ENCODE peak calls at places on chromosomes 2 and 18, in four cellular contexts. T is myocyte, F is small intestine, V is substantia nigra. C is an unnamed sample.

GRCh38 chr2:218885981-218886447 is 5.4 kb downstream of the WNT10A start:
- DNase-seq in T (no peak), F (no peak), V (no peak), C (no peak)

GRCh38 chr2:201228271-201228911 is 31.9 kb upstream of the CASP8 start:
- DNase-seq in T (peak), F (peak), V (no peak), C (no peak)

GRCh38 chr2:108324531-108325256 is 36.0 kb downstream of the SULT1C2 start:
- DNase-seq in T (peak), F (no peak), V (no peak), C (no peak)

GRCh38 chr2:18125279-18125678 is 246.8 kb downstream of the KCNS3 start:
- DNase-seq in T (no peak), F (no peak), V (no peak), C (no peak)

GRCh38 chr2:8455236-8456148 is 226.4 kb upstream of the ID2 start:
- DNase-seq in T (no peak), F (no peak), V (peak), C (peak)

GRCh38 chr18:23599809-23600208 is 13.5 kb upstream of the NPC1 start:
- DNase-seq in T (no peak), F (no peak), V (no peak), C (no peak)

GRCh38 chr2:124570872-124571271 is 545.8 kb downstream of the CNTNAP5 start:
- DNase-seq in T (no peak), F (no peak), V (no peak), C (no peak)

GRCh38 chr2:208101716-208102631 is 22.4 kb downstream of the CRYGD start:
- DNase-seq in T (peak), F (peak), V (no peak), C (peak)

GRCh38 chr2:17171446-17172049 is 346.7 kb downstream of the RAD51AP2 start:
- DNase-seq in T (peak), F (peak), V (peak), C (no peak)

GRCh38 chr2:45009928-45010705 is 865 bp upstream of the SIX2 start:
- DNase-seq in T (peak), F (no peak), V (no peak), C (peak)

GRCh38 chr2:219718066-219718465 is 90.6 kb downstream of the SLC4A3 start:
- DNase-seq in T (no peak), F (no peak), V (no peak), C (no peak)

GRCh38 chr18:32469190-32469611 is 1.5 kb downstream of the GAREM1 start:
- DNase-seq in T (peak), F (peak), V (peak), C (peak)

GRCh38 chr2:143833258-143833657 is 686.7 kb downstream of the ZEB2 start:
- DNase-seq in T (no peak), F (no peak), V (no peak), C (no peak)